ENCODE peak calls at places on chromosome 14, in eight cellular contexts. O, G, T, C, I, H, V and R are unnamed samples.

GRCh38 chr14:29518335-29518734 is 409.3 kb downstream of the PRKD1 start:
- DNase-seq in H (no peak), O (no peak), G (no peak), I (no peak), T (peak; percentile 28), C (no peak), V (peak; percentile 42), R (no peak)

GRCh38 chr14:53011053-53011462 is 60.2 kb upstream of the FERMT2 start:
- DNase-seq in C (peak; percentile 21), G (no peak), T (peak; percentile 99), H (peak; percentile 82), O (no peak), V (peak; percentile 99), I (peak; percentile 97), R (peak; percentile 86)

GRCh38 chr14:89349196-89350008 is 67.6 kb downstream of the FOXN3 start:
- DNase-seq in O (peak; percentile 10), H (peak; percentile 65), V (peak; percentile 32), C (no peak), G (peak; percentile 34), I (peak; percentile 88), T (no peak), R (no peak)

GRCh38 chr14:52706724-52707706 is at the start of gene PSMC6:
- DNase-seq in G (peak; percentile 95), O (peak; percentile 88), V (peak; percentile 85), T (peak; percentile 83), H (peak; percentile 95), I (peak; percentile 96), C (peak; percentile 78), R (peak; percentile 98)

GRCh38 chr14:51119411-51120051 is 24.6 kb upstream of the TRIM9 start:
- DNase-seq in O (no peak), G (no peak), C (no peak), H (no peak), V (no peak), I (no peak), T (no peak), R (no peak)

GRCh38 chr14:30906752-30907658 is 32.6 kb downstream of the COCH start:
- DNase-seq in O (no peak), C (peak; percentile 12), I (no peak), T (peak; percentile 15), G (no peak), V (peak; percentile 41), H (no peak), R (no peak)

GRCh38 chr14:28756896-28757570 is 9.6 kb upstream of the FOXG1 start:
- DNase-seq in V (peak; percentile 70), C (no peak), O (no peak), H (no peak), T (peak; percentile 54), G (no peak), I (peak; percentile 74), R (no peak)

GRCh38 chr14:30322819-30323218 is 236.1 kb upstream of the G2E3 start:
- DNase-seq in V (no peak), C (no peak), T (no peak), O (no peak), I (no peak), H (no peak), G (no peak), R (no peak)

GRCh38 chr14:61889914-61890351 is 127.7 kb downstream of the SNAPC1 start:
- DNase-seq in I (no peak), G (no peak), C (no peak), T (no peak), O (peak; percentile 46), V (no peak), H (no peak), R (no peak)

GRCh38 chr14:68621400-68622365 is 171.2 kb downstream of the ZFP36L1 start:
- DNase-seq in O (no peak), G (no peak), T (peak; percentile 79), C (no peak), I (no peak), H (peak; percentile 66), V (peak; percentile 81), R (peak; percentile 84)

GRCh38 chr14:79576434-79576833 is 634.9 kb downstream of the DIO2 start:
- DNase-seq in T (peak; percentile 67), H (no peak), I (no peak), C (no peak), V (peak; percentile 43), G (no peak), O (no peak), R (no peak)

GRCh38 chr14:51094282-51094821 is 553 bp downstream of the TRIM9 start:
- DNase-seq in V (peak; percentile 3), O (no peak), I (peak; percentile 22), H (no peak), C (no peak), T (no peak), G (peak; percentile 18), R (peak; percentile 20)

GRCh38 chr14:100615736-100616695 is 28.8 kb upstream of the BEGAIN start:
- DNase-seq in H (peak; percentile 1), C (no peak), I (no peak), G (no peak), O (no peak), T (no peak), V (no peak), R (no peak)

GRCh38 chr14:92917041-92917940 is 5.7 kb upstream of the CHGA start:
- DNase-seq in C (no peak), G (no peak), I (no peak), V (no peak), H (no peak), O (no peak), T (no peak), R (no peak)

GRCh38 chr14:37862263-37862662 is 266.8 kb downstream of the TTC6 start:
- DNase-seq in O (no peak), V (no peak), H (no peak), I (no peak), G (no peak), C (no peak), T (no peak), R (no peak)

GRCh38 chr14:43503508-43503907 is 1003.6 kb downstream of the FSCB start:
- DNase-seq in C (no peak), T (no peak), I (no peak), G (no peak), O (no peak), V (no peak), H (no peak), R (no peak)

GRCh38 chr14:51711505-51711904 is 59.8 kb downstream of the FRMD6 start:
- DNase-seq in H (no peak), I (no peak), C (no peak), T (peak; percentile 61), G (no peak), O (no peak), V (no peak), R (no peak)

GRCh38 chr14:55752580-55753365 is 172.8 kb downstream of the KTN1 start:
- DNase-seq in C (no peak), T (peak; percentile 65), G (no peak), I (peak; percentile 30), V (peak; percentile 87), H (no peak), O (no peak), R (no peak)

GRCh38 chr14:36479344-36479743 is 40.7 kb downstream of the NKX2-1 start:
- DNase-seq in C (no peak), H (no peak), I (no peak), G (no peak), V (no peak), O (no peak), T (no peak), R (no peak)

DNA sequence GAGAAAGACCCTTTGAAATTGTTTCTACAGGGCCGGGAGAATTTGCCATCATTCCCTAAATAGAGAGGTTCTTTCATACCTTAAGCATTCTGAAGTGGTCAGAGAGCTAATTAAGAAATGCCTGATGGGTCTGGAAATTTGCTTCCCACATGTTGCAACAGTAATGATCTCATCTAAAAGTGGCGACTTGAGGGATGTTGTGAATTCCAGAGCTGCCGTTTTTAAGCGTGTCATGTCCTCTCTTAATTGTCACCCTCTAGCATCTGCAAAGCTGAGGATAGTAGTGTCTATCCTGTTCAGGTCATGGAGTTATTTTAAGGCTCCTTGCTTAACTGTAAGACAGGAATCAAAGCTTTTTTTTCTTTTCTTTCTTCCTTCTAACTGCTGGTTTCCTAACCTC is 60.4 kb downstream of the FOS start:
- DNase-seq in C (no peak), G (no peak), T (peak; percentile 13), H (no peak), I (peak; percentile 79), V (peak; percentile 54), O (no peak), R (no peak)
- H3K27ac ChIP-seq in C (no peak overlapping the region), G (no peak overlapping the region), T (no peak overlapping the region), H (no peak overlapping the region), I (no peak overlapping the region), V (no peak overlapping the region), O (no peak overlapping the region), R (no peak overlapping the region)

GRCh38 chr14:23364164-23364571 is 804 bp downstream of the EFS start:
- DNase-seq in O (no peak), G (no peak), H (peak; percentile 52), I (peak; percentile 86), C (no peak), V (peak; percentile 9), T (no peak), R (peak; percentile 65)
- H3K27ac ChIP-seq in O (no peak overlapping the region), G (no peak overlapping the region), H (peak overlapping the region; percentile 98), I (peak overlapping the region; percentile 92), C (no peak overlapping the region), V (no peak overlapping the region), T (peak overlapping the region; percentile 98), R (peak overlapping the region; percentile 81)

GRCh38 chr14:91385227-91385626 is 32.4 kb downstream of the CCDC88C start:
- DNase-seq in I (no peak), O (no peak), T (no peak), H (no peak), V (no peak), G (peak; percentile 52), C (no peak), R (no peak)

GRCh38 chr14:91382712-91383111 is 34.9 kb downstream of the CCDC88C start:
- DNase-seq in C (no peak), H (no peak), G (no peak), V (no peak), O (no peak), I (no peak), T (no peak), R (peak; percentile 12)

GRCh38 chr14:91380610-91381371 is 36.8 kb downstream of the CCDC88C start:
- DNase-seq in G (no peak), I (no peak), H (no peak), V (peak; percentile 72), C (no peak), O (no peak), T (no peak), R (no peak)

GRCh38 chr14:91381801-91382670 is 35.6 kb downstream of the CCDC88C start:
- DNase-seq in T (no peak), C (no peak), I (no peak), H (no peak), G (no peak), V (no peak), O (no peak), R (no peak)

DNA sequence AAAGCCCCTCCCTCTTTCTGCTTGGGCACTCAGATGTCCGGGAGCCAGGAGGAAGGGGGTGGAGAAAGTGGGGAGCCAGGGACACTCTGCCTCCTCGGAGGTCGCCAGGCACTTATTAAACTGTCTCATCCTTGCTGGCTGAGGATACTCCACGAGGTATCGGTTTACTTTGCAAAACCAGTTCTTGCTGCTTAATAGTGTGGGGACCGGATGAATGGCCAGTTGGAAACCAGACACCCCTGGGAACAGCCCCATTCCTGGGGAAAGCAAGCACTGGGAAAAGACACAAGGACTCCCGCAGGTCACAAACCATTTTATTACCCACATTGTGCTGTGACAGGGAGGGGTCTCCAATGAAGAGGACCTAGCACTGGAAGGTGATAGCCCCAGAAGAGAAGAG is 34.2 kb downstream of the CCDC88C start:
- DNase-seq in V (no peak), G (no peak), I (no peak), H (no peak), C (no peak), O (no peak), T (no peak), R (no peak)
- H3K27ac ChIP-seq in V (no peak overlapping the region), G (no peak overlapping the region), I (no peak overlapping the region), H (no peak overlapping the region), C (no peak overlapping the region), O (no peak overlapping the region), T (no peak overlapping the region), R (no peak overlapping the region)

GRCh38 chr14:54621686-54622085 is 54.8 kb downstream of the SAMD4A start:
- DNase-seq in G (no peak), V (peak; percentile 54), C (no peak), O (no peak), H (no peak), T (peak; percentile 81), I (no peak), R (no peak)
- H3K27ac ChIP-seq in G (no peak overlapping the region), V (peak overlapping the region; percentile 14), C (no peak overlapping the region), O (no peak overlapping the region), H (no peak overlapping the region), T (peak overlapping the region; percentile 31), I (no peak overlapping the region), R (no peak overlapping the region)